ENCODE peak calls at places on chromosomes 5 and 9, in five cellular contexts. Q is breast epithelium, E is mucosa of descending colon, L is epithelial cell of esophagus, T is spleen. W is an unnamed sample.

GRCh38 chr9:112007575-112008240 is 111.1 kb downstream of the UGCG start:
- DNase-seq in Q (no peak), E (no peak), L (no peak), T (no peak), W (no peak)

GRCh38 chr9:122125891-122126331 is 32.8 kb upstream of the TTLL11 start:
- DNase-seq in Q (no peak), E (no peak), L (peak; percentile 51), T (no peak), W (no peak)

GRCh38 chr5:178340187-178340586 is 107.6 kb upstream of the PHYKPL start:
- DNase-seq in Q (no peak), E (no peak), L (no peak), T (peak; percentile 54), W (no peak)

GRCh38 chr5:150599917-150600511 is 40.4 kb upstream of the SYNPO start:
- DNase-seq in Q (no peak), E (peak; percentile 89), L (peak; percentile 94), T (peak; percentile 78), W (peak; percentile 94)

GRCh38 chr9:125522328-125522725 is 184.7 kb downstream of the MAPKAP1 start:
- DNase-seq in Q (no peak), E (no peak), L (peak; percentile 71), T (no peak), W (no peak)

GRCh38 chr5:135024956-135025729 is 8.9 kb downstream of the PITX1 start:
- DNase-seq in Q (no peak), E (no peak), L (peak; percentile 97), T (peak; percentile 51), W (no peak)

GRCh38 chr5:126676195-126676624 is 75.5 kb downstream of the PHAX start:
- DNase-seq in Q (peak; percentile 37), E (no peak), L (peak; percentile 75), T (no peak), W (no peak)

GRCh38 chr5:10332301-10332700 is 21.2 kb upstream of the MARCHF6 start:
- DNase-seq in Q (no peak), E (no peak), L (no peak), T (no peak), W (peak; percentile 54)

GRCh38 chr5:118611332-118611945 is 376.9 kb downstream of the DTWD2 start:
- DNase-seq in Q (no peak), E (no peak), L (peak; percentile 53), T (no peak), W (no peak)

GRCh38 chr5:127988149-127988755 is 95.3 kb upstream of the SLC12A2 start:
- DNase-seq in Q (no peak), E (no peak), L (peak; percentile 89), T (no peak), W (no peak)

GRCh38 chr5:115414406-115415142 is 118.1 kb upstream of the CCDC112 start:
- DNase-seq in Q (no peak), E (peak; percentile 50), L (peak; percentile 20), T (no peak), W (no peak)

GRCh38 chr9:121838757-121839669 is 187.6 kb downstream of the DAB2IP start:
- DNase-seq in Q (no peak), E (no peak), L (no peak), T (peak; percentile 47), W (peak; percentile 66)

GRCh38 chr9:109653470-109653869 is 126.5 kb upstream of the PALM2AKAP2 start:
- DNase-seq in Q (no peak), E (no peak), L (no peak), T (no peak), W (no peak)

GRCh38 chr5:112689510-112689909 is 48.2 kb upstream of the APC start:
- DNase-seq in Q (no peak), E (no peak), L (peak; percentile 21), T (no peak), W (no peak)

GRCh38 chr9:1298027-1298426 is 247.9 kb downstream of the DMRT2 start:
- DNase-seq in Q (no peak), E (no peak), L (no peak), T (no peak), W (no peak)

GRCh38 chr9:684950-685340 is 156.6 kb upstream of the DMRT1 start:
- DNase-seq in Q (no peak), E (no peak), L (peak; percentile 91), T (no peak), W (no peak)

GRCh38 chr9:81499571-81499970 is 189.8 kb downstream of the TLE1 start:
- DNase-seq in Q (no peak), E (no peak), L (no peak), T (no peak), W (no peak)

GRCh38 chr5:73596705-73597328 is 29.2 kb upstream of the ARHGEF28 start:
- DNase-seq in Q (no peak), E (no peak), L (peak; percentile 71), T (no peak), W (no peak)

GRCh38 chr5:88235828-88236227 is 32.8 kb downstream of the TMEM161B start:
- DNase-seq in Q (no peak), E (no peak), L (no peak), T (no peak), W (no peak)

GRCh38 chr5:124583469-124584350 is 162.7 kb downstream of the ZNF608 start:
- DNase-seq in Q (no peak), E (no peak), L (peak; percentile 92), T (no peak), W (no peak)

GRCh38 chr9:122378236-122378635 is 7.4 kb downstream of the PTGS1 start:
- DNase-seq in Q (no peak), E (no peak), L (no peak), T (peak; percentile 68), W (no peak)

DNA sequence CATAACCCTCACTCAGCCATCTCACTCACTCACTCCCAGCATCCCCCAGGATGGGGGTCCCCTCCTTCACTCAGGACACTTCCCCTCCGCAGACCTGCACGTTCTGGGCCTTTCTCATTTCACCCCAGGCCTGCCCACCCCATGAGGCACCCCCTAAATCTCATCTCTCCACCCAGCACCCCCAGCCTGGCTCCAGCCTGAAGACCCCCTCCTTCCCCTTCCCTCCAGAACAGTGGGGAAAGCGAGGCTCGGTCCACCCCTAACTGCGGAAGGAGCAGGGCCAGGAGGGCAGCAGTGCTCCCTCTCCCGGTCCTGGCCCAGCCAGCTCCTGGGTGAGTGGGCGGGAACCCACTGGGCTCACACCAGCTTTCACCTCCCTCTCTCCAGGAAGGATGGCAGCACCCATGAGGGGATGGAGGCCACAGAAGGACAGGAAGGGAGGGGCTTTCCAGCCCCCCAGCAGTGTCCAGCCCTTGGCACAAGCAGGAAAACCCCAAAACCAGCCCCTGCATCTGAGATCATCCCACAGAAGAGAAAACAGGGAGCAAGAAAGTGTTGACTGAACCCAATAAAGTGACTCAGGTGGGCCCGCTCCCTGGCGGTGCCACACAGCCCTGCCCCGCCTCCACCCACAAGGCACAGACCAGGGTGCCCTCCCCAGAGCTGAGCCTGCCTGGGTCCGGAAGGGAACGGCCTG is 55.0 kb downstream of the LRSAM1 start:
- DNase-seq in Q (no peak), E (no peak), L (no peak), T (no peak), W (no peak)
- TF ChIP-seq CTCF in Q (no peak), E (no peak), L (no peak), T (no peak), W (no peak)

GRCh38 chr9:71487046-71487445 is 281.3 kb downstream of the CEMIP2 start:
- DNase-seq in Q (peak; percentile 19), E (no peak), L (no peak), T (no peak), W (no peak)
- TF ChIP-seq CTCF in Q (no peak), E (no peak), L (no peak), T (no peak), W (no peak)

DNA sequence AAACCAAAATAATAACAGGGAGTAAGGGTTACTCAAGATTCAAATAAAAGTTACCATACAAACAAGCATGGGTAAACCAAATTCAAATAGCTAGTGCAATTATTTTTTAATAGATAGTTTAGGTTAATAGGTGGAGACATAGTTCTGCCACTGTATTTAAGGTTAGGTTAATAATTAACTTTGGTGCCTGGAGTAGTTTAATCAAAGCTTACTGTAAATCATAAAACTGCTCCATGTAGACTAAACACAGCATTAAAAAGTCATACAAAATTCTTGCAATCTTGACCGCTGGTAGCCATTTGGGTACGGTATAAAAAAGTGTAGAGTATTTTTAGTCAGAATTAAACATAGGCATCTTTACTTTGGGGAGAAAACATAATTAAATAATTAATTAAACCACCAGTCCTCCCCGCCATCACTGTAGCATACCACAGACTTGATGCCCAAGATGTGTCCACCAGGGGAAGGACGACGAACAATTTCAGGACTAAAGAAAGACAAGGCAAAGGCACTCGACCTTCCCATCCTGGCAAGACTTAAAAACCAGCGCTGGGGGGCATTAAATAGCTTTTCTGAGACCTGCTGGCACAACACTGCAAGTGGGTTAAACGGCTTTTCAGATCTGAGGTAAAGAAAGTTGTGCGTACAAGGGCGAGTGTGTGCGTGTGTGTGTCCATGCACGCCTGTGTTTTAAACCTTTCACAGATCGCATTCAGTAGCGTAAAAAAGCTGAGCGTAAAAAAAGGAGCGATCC is 2.9 kb downstream of the SEMA6A start:
- DNase-seq in Q (no peak), E (no peak), L (peak; percentile 6), T (no peak), W (no peak)
- TF ChIP-seq CTCF in Q (no peak), E (no peak), L (no peak), T (no peak), W (no peak)

DNA sequence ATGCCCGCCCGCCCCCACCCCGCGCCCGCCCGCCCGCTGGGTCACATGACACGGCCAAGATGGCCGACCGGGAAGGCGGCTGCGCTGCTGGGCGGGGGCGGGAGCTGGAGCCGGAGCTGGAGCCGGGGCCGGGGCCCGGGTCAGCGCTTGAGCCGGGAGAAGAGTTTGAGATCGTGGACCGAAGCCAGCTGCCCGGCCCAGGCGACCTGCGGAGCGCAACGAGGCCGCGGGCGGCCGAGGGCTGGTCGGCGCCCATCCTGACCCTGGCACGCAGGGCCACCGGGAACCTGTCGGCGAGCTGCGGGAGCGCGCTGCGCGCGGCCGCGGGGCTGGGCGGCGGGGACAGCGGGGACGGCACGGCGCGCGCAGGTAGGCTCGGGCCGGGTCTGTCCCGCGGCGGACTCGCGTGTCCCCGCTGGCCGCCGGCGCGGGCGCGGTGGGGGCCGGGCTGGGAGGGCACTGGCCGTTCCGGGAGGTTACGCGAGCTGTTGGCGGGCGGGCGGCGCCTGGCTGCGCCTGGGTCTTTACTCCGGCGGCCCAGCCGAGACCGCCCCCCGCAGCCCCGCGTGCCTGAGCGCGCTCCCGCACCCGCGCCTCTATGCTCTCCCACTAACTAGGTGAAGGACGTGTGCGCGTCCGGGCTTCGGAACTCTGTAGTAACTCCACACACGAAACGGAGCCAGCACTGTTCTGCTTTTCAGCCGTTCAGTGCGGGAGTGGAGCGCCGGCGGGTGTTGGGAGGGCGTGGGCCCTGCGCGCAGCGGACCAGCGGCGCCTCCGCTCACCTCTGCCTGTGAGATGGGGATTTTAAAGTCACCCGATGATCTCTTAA is at the start of gene RUFY1:
- DNase-seq in Q (peak; percentile 75), E (peak; percentile 94), L (peak; percentile 79), T (peak; percentile 97), W (peak; percentile 93)
- TF ChIP-seq CTCF in Q (no peak), E (no peak), L (no peak), T (no peak), W (no peak)